ENCODE peak calls at places on chromosomes 7 and 10, in four cellular contexts. S, I, F and O are unnamed samples.

GRCh38 chr10:30980951-30981616 is 50.6 kb downstream of the ZNF438 start:
- DNase-seq in S (no peak), I (peak; percentile 76), F (no peak), O (peak; percentile 40)

GRCh38 chr7:79911420-79911819 is 223.2 kb upstream of the GNAI1 start:
- DNase-seq in S (no peak), I (no peak), F (no peak), O (no peak)

GRCh38 chr10:120735773-120736371 is 115.3 kb upstream of the WDR11 start:
- DNase-seq in S (no peak), I (no peak), F (peak; percentile 26), O (no peak)

GRCh38 chr10:116312534-116312933 is 11.7 kb upstream of the CCDC172 start:
- DNase-seq in S (no peak), I (no peak), F (no peak), O (no peak)

GRCh38 chr10:79361721-79362397 is 14.6 kb downstream of the PPIF start:
- DNase-seq in S (no peak), I (no peak), F (no peak), O (no peak)

GRCh38 chr7:41628926-41629325 is 74.0 kb downstream of the INHBA start:
- DNase-seq in S (no peak), I (no peak), F (no peak), O (no peak)

GRCh38 chr7:78326870-78327269 is 528.3 kb downstream of the PHTF2 start:
- DNase-seq in S (no peak), I (no peak), F (no peak), O (no peak)

GRCh38 chr7:16688249-16688648 is 42.3 kb downstream of the BZW2 start:
- DNase-seq in S (no peak), I (no peak), F (peak; percentile 33), O (no peak)

GRCh38 chr7:38492010-38492409 is 139.2 kb downstream of the AMPH start:
- DNase-seq in S (no peak), I (no peak), F (peak; percentile 6), O (no peak)

GRCh38 chr7:18693826-18694225 is 198.3 kb downstream of the HDAC9 start:
- DNase-seq in S (no peak), I (no peak), F (no peak), O (no peak)

DNA sequence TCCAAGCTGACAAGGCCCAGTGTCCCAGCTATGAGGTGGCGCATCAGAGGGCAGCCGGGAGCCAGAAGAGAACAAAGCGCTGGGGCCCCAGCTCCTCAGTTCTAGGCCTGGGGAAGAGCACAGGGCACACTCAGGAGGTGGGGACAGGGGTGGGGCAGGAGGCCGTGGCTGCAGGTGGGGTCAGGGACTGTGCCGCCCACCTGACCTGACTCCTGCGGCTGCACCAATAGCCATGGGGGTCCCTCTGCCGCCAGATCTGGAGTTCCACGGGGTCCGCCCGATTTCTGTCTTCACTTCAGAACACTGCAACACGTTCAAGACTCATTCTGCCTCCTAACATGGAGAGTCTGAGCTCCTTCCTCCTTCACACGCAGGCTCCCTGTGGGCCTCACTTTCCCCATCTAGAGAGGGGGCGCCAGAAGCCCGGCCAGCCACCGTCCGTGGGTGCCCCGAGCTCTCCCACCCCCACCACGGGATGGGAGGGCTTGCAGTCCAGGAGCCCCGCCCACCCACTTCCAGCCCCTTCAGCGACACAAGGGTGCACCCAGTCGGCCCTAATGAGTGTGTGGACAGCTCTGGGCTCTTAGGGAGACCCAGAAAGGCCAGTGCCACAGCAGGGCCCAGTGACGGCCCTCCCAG is 278.3 kb downstream of the MAD1L1 start:
- DNase-seq in S (no peak), I (no peak), F (no peak), O (no peak)
- TF ChIP-seq CTCF in S (no peak), I (no peak), F (no peak), O (no peak)

GRCh38 chr10:114501650-114502049 is 97.3 kb upstream of the AFAP1L2 start:
- DNase-seq in S (no peak), I (no peak), F (no peak), O (no peak)
- TF ChIP-seq CTCF in S (no peak), I (no peak), F (peak; percentile 4), O (no peak)

DNA sequence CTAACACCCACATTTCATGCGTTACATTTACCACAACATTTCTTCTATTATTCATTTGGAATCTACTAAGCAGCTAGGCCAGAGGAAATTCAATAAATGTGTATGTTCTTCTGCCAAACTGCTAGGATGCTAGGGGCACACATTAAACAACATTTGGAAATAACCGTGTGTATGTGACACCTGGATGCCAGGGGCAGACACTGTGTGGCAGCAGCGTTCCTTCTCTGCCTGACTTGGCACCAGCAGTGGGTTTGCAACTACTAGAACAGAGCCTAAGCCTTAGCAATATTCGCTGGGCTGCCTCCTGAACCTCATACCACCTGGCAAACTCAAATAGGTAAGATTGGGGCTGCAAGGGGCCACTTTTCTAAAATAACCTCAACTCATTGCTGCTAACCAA is 182.1 kb downstream of the CHCHD3 start:
- DNase-seq in S (no peak), I (no peak), F (no peak), O (no peak)
- TF ChIP-seq CTCF in S (no peak), I (no peak), F (peak; percentile 16), O (no peak)

GRCh38 chr10:32210306-32211045 is 136.5 kb downstream of the EPC1 start:
- DNase-seq in S (no peak), I (no peak), F (peak; percentile 74), O (peak; percentile 51)
- TF ChIP-seq CTCF in S (peak; percentile 47), I (peak; percentile 42), F (peak; percentile 61), O (peak; percentile 32)

DNA sequence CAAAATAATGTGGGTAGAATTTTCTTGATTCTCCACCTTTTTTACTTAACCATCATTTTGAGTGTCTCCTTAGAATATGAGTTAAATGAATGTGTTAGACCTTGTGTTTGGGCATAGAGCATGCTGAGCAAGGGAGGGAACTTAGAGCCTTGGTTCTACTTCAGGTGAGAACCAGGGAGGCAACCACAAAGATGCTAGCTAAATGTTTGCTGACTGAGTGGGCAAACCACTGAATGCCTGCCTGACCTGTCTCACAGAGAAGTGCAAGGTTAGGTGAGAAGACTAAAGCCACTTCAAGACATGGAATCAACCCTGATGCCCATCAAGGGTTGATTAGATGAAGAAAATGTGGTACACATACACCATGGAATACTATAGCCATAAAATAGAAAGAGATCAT is 242.6 kb upstream of the ZNF32 start:
- DNase-seq in S (no peak), I (no peak), F (no peak), O (no peak)
- TF ChIP-seq CTCF in S (no peak), I (no peak), F (no peak), O (no peak)